ENCODE peak calls at places on chromosomes 3 and 15, in six cellular contexts. I is right lobe of liver, Y is K562, C is A549, F is suprapubic skin, P is testis. U is an unnamed sample.

GRCh38 chr15:90264649-90265048 is 823 bp upstream of the NGRN start:
- DNase-seq in F (no peak), I (peak), P (no peak), Y (no peak), C (peak), U (no peak)

GRCh38 chr3:134249442-134249841 is 1.2 kb downstream of the RYK start:
- DNase-seq in F (no peak), C (no peak), I (no peak), P (no peak), Y (no peak), U (peak)

GRCh38 chr3:145698749-145699148 is 462.2 kb downstream of the PLOD2 start:
- DNase-seq in F (no peak), P (no peak), C (no peak), I (no peak), Y (no peak), U (no peak)

GRCh38 chr15:66658057-66658456 is 44.0 kb upstream of the SMAD6 start:
- DNase-seq in F (no peak), Y (no peak), I (no peak), C (no peak), P (peak), U (no peak)

GRCh38 chr3:129040579-129041300 is 19.8 kb upstream of the GP9 start:
- DNase-seq in C (no peak), P (no peak), Y (no peak), F (no peak), I (no peak), U (no peak)

GRCh38 chr3:195255571-195256501 is 15.1 kb downstream of the XXYLT1 start:
- DNase-seq in F (no peak), C (no peak), Y (no peak), I (no peak), P (no peak), U (no peak)

GRCh38 chr3:32947466-32948238 is 3.8 kb upstream of the CCR4 start:
- DNase-seq in F (peak), Y (peak), I (peak), P (peak), C (peak), U (peak)

GRCh38 chr3:9951962-9952805 is at the start of gene PRRT3:
- DNase-seq in I (no peak), F (no peak), P (peak), Y (peak), C (no peak), U (peak)

GRCh38 chr3:45753095-45753494 is 43.2 kb downstream of the SLC6A20 start:
- DNase-seq in Y (no peak), I (no peak), C (no peak), P (no peak), F (no peak), U (no peak)

GRCh38 chr3:161500057-161500836 is 3.6 kb downstream of the OTOL1 start:
- DNase-seq in Y (no peak), F (no peak), P (no peak), I (no peak), C (no peak), U (no peak)

GRCh38 chr3:38453075-38453913 is at the start of gene ACVR2B:
- DNase-seq in F (peak), Y (peak), P (peak), I (peak), C (peak), U (peak)

GRCh38 chr15:83396071-83396470 is 51.1 kb upstream of the SH3GL3 start:
- DNase-seq in P (no peak), Y (no peak), F (no peak), I (no peak), C (no peak), U (no peak)

GRCh38 chr15:31245135-31245689 is 81.4 kb upstream of the KLF13 start:
- DNase-seq in Y (no peak), F (no peak), C (no peak), P (no peak), I (no peak), U (no peak)

GRCh38 chr3:115814006-115814405 is 190.7 kb downstream of the GAP43 start:
- DNase-seq in I (no peak), F (no peak), Y (no peak), P (no peak), C (no peak), U (no peak)

GRCh38 chr3:121834079-121834730 is 655 bp downstream of the IQCB1 start:
- DNase-seq in I (no peak), F (no peak), Y (peak), P (peak), C (peak), U (peak)

GRCh38 chr15:28110416-28110975 is 11.4 kb upstream of the OCA2 start:
- DNase-seq in C (no peak), Y (no peak), P (no peak), F (no peak), I (no peak), U (no peak)

GRCh38 chr15:67303490-67304363 is 49.1 kb downstream of the IQCH start:
- DNase-seq in F (no peak), P (peak), C (peak), Y (peak), I (no peak), U (peak)

GRCh38 chr3:118772036-118773030 is 262.3 kb downstream of the IGSF11 start:
- DNase-seq in Y (peak), I (no peak), P (no peak), F (no peak), C (no peak), U (no peak)

GRCh38 chr3:171704002-171704401 is 106.3 kb downstream of the PLD1 start:
- DNase-seq in Y (peak), F (no peak), C (peak), P (peak), I (no peak), U (peak)

GRCh38 chr15:61726166-61726565 is 334.1 kb downstream of the VPS13C start:
- DNase-seq in C (no peak), Y (no peak), P (no peak), F (no peak), I (no peak), U (no peak)

GRCh38 chr3:184590795-184591194 is 29.2 kb downstream of the EPHB3 start:
- DNase-seq in F (no peak), I (no peak), P (no peak), Y (no peak), C (no peak), U (no peak)

GRCh38 chr3:24254649-24255048 is 240.0 kb downstream of the THRB start:
- DNase-seq in F (no peak), C (no peak), Y (no peak), I (no peak), P (no peak), U (no peak)

GRCh38 chr3:24493951-24494615 is 567 bp downstream of the THRB start:
- DNase-seq in I (peak), P (peak), Y (peak), C (peak), F (peak), U (no peak)

GRCh38 chr3:47571391-47572165 is 7.1 kb downstream of the CSPG5 start:
- DNase-seq in F (no peak), Y (no peak), C (no peak), I (no peak), P (no peak), U (no peak)

GRCh38 chr3:128784228-128784627 is 58.2 kb downstream of the RAB7A start:
- DNase-seq in I (no peak), C (peak), F (no peak), P (peak), Y (peak), U (peak)

GRCh38 chr3:190321789-190322603 is at the start of gene CLDN1:
- DNase-seq in Y (peak), F (peak), P (peak), I (peak), C (peak), U (peak)
- TF ChIP-seq POLR2A in Y (no peak), F (peak), P (no peak), I (peak), C (peak), U (no peak)

GRCh38 chr3:30694668-30695067 is 88.3 kb downstream of the TGFBR2 start:
- DNase-seq in P (no peak), I (no peak), C (no peak), F (no peak), Y (no peak), U (no peak)
- TF ChIP-seq POLR2A in P (no peak), I (no peak), C (no peak), F (no peak), Y (no peak), U (no peak)

DNA sequence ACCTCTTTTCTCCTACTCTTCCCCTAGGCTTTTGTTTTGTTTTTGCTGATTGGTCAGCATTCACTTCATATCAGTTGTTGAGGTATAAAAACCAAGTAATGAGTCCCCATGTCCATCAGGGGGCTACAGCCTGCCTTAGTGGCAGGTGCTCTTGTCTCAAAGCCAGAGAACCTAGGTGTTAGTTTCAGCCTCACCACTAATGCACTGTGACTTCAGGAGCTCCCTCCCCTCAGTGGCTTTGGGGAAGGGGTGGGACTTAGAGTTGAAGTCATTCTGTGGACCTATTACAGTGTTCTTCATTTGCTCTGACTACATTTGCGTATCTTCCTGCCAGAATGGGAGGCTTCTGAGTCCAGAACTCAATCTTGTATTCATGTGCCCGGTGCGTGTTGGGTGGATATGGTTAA is 41.6 kb downstream of the NR2C2 start:
- DNase-seq in F (no peak), P (no peak), I (no peak), Y (peak), C (peak), U (no peak)
- TF ChIP-seq POLR2A in F (no peak), P (no peak), I (no peak), Y (no peak), C (no peak), U (no peak)

GRCh38 chr3:183099026-183099837 is at the start of gene MCCC1:
- DNase-seq in F (peak), I (peak), C (peak), P (peak), Y (peak), U (peak)
- TF ChIP-seq POLR2A in F (peak), I (peak), C (peak), P (no peak), Y (peak), U (peak)

GRCh38 chr3:49673131-49673714 is 928 bp upstream of the APEH start:
- DNase-seq in P (peak), F (no peak), I (no peak), Y (peak), C (peak), U (no peak)
- TF ChIP-seq POLR2A in P (no peak), F (no peak), I (no peak), Y (no peak), C (no peak), U (peak)

GRCh38 chr15:44094776-44095175 is 100.3 kb downstream of the FRMD5 start:
- DNase-seq in I (no peak), F (no peak), C (no peak), P (no peak), Y (no peak), U (no peak)
- TF ChIP-seq POLR2A in I (no peak), F (no peak), C (no peak), P (no peak), Y (no peak), U (no peak)

DNA sequence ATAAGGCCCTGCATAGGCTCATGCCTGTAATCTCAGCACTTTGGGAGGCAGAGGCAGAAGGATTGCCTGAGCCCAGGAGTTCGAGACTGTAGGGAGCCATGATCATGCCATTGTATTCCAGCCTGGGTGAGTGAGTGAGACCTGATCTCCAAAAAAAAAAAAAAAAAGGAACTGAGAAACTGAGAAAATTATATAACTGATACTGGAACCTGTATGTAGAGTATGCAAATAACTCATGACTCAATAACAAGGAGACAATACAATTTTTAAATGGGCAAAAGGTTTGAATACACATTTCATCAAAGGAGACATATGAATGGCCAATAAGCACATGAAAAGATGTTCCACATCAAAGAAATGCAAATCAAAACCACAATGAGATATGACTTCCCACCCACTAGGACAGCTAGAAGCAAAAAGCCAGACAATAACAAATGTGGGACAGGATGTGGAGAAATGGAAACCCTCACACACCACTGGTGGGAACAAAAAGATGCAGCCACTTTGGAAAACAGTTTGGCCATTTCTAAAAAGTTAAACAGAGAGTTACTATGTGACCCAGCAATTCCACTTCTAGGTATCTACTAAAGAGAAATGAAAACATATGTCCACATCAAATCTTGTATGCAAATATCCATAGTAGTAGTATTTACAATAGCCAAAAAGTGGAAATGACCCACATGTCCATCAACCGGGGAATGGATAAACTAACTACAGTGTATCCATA is 70.7 kb downstream of the IQSEC1 start:
- DNase-seq in C (no peak), P (no peak), I (no peak), F (no peak), Y (no peak), U (no peak)
- TF ChIP-seq POLR2A in C (no peak), P (no peak), I (no peak), F (no peak), Y (peak), U (peak)

GRCh38 chr15:63048115-63048985 is 5.8 kb downstream of the TPM1 start:
- DNase-seq in P (peak), F (peak), I (peak), C (peak), Y (peak), U (peak)
- TF ChIP-seq POLR2A in P (no peak), F (peak), I (peak), C (peak), Y (peak), U (peak)